ENCODE peak calls at places on chromosomes 1 and 21, in four cellular contexts. E, P, T and B are unnamed samples.
A peak's percentile ranks its signal among the peaks of the same experiment; 100 is the strongest.

GRCh38 chr1:58909162-58909560 is 125.3 kb upstream of the JUN start:
- DNase-seq in E (no peak), P (no peak), T (no peak), B (no peak)

GRCh38 chr1:211676106-211676583 is 724 bp upstream of the NEK2 start:
- DNase-seq in E (no peak), P (no peak), T (no peak), B (no peak)

GRCh38 chr1:13749543-13750307 is 49.7 kb downstream of the PRDM2 start:
- DNase-seq in E (peak; percentile 67), P (peak; percentile 52), T (peak; percentile 92), B (peak; percentile 6)

GRCh38 chr1:115302390-115302961 is 35.6 kb downstream of the NGF start:
- DNase-seq in E (no peak), P (peak; percentile 70), T (no peak), B (no peak)

GRCh38 chr1:110211503-110212164 is 1.5 kb downstream of the KCNC4 start:
- DNase-seq in E (no peak), P (no peak), T (no peak), B (no peak)

GRCh38 chr1:66761273-66761672 is 9.0 kb downstream of the DYNLT5 start:
- DNase-seq in E (no peak), P (no peak), T (no peak), B (no peak)

GRCh38 chr1:230157409-230158390 is 90.7 kb downstream of the GALNT2 start:
- DNase-seq in E (no peak), P (no peak), T (no peak), B (no peak)

GRCh38 chr21:31865429-31865970 is 7.3 kb upstream of the HUNK start:
- DNase-seq in E (no peak), P (no peak), T (no peak), B (no peak)

GRCh38 chr1:183764981-183765380 is 39.9 kb upstream of the RGL1 start:
- DNase-seq in E (no peak), P (no peak), T (no peak), B (no peak)

GRCh38 chr1:31005617-31006166 is 59.8 kb downstream of the PUM1 start:
- DNase-seq in E (no peak), P (no peak), T (no peak), B (no peak)

GRCh38 chr1:42793824-42794223 is 9.0 kb downstream of the TMEM269 start:
- DNase-seq in E (no peak), P (no peak), T (no peak), B (no peak)

GRCh38 chr1:10892138-10893065 is 96.0 kb upstream of the CASZ1 start:
- DNase-seq in E (no peak), P (no peak), T (no peak), B (no peak)

GRCh38 chr1:60345621-60346020 is 272.1 kb upstream of the C1orf87 start:
- DNase-seq in E (no peak), P (no peak), T (no peak), B (no peak)

GRCh38 chr1:152110860-152111514 is 4.3 kb downstream of the TCHH start:
- DNase-seq in E (no peak), P (no peak), T (no peak), B (no peak)

GRCh38 chr1:26019641-26020315 is 1.8 kb upstream of the EXTL1 start:
- DNase-seq in E (no peak), P (no peak), T (no peak), B (no peak)

GRCh38 chr1:59666106-59666505 is 148.6 kb upstream of the HOOK1 start:
- DNase-seq in E (no peak), P (no peak), T (no peak), B (no peak)

GRCh38 chr1:34279971-34280370 is 103.3 kb downstream of the C1orf94 start:
- DNase-seq in E (no peak), P (no peak), T (peak; percentile 82), B (no peak)

GRCh38 chr1:23719162-23719820 is 24.0 kb upstream of the ELOA start:
- DNase-seq in E (peak; percentile 59), P (no peak), T (no peak), B (peak; percentile 72)

GRCh38 chr1:236143104-236143948 is 987 bp downstream of the GPR137B start:
- DNase-seq in E (no peak), P (peak; percentile 29), T (no peak), B (no peak)

GRCh38 chr1:212458817-212459216 is 26.1 kb downstream of the NENF start:
- DNase-seq in E (no peak), P (no peak), T (no peak), B (no peak)

GRCh38 chr1:53266038-53266437 is 27.7 kb upstream of the MAGOH start:
- DNase-seq in E (no peak), P (no peak), T (no peak), B (no peak)

GRCh38 chr21:34147835-34148804 is 74.7 kb downstream of the MRPS6 start:
- DNase-seq in E (no peak), P (no peak), T (peak; percentile 70), B (no peak)

GRCh38 chr21:37532868-37533780 is 166.6 kb downstream of the DYRK1A start:
- DNase-seq in E (peak; percentile 63), P (no peak), T (peak; percentile 24), B (no peak)

GRCh38 chr1:157359309-157360020 is 192.8 kb downstream of the FCRL5 start:
- DNase-seq in E (no peak), P (no peak), T (no peak), B (no peak)

GRCh38 chr1:61131716-61132115 is 49.4 kb downstream of the NFIA start:
- DNase-seq in E (no peak), P (no peak), T (no peak), B (no peak)

GRCh38 chr1:162083273-162083672 is 13.8 kb downstream of the NOS1AP start:
- DNase-seq in E (no peak), P (no peak), T (no peak), B (no peak)

GRCh38 chr1:88803444-88803843 is 87.9 kb downstream of the GTF2B start:
- DNase-seq in E (no peak), P (no peak), T (no peak), B (no peak)

GRCh38 chr1:7511381-7511780 is 259.7 kb upstream of the VAMP3 start:
- DNase-seq in E (no peak), P (no peak), T (no peak), B (no peak)

GRCh38 chr1:197200468-197200899 is 54.0 kb upstream of the ASPM start:
- DNase-seq in E (no peak), P (peak; percentile 17), T (no peak), B (no peak)

GRCh38 chr1:40612345-40612831 is 53.1 kb downstream of the RIMS3 start:
- DNase-seq in E (peak; percentile 73), P (peak; percentile 32), T (no peak), B (peak; percentile 17)

GRCh38 chr21:37986751-37987399 is 70.6 kb upstream of the KCNJ6 start:
- DNase-seq in E (no peak), P (no peak), T (no peak), B (no peak)

DNA sequence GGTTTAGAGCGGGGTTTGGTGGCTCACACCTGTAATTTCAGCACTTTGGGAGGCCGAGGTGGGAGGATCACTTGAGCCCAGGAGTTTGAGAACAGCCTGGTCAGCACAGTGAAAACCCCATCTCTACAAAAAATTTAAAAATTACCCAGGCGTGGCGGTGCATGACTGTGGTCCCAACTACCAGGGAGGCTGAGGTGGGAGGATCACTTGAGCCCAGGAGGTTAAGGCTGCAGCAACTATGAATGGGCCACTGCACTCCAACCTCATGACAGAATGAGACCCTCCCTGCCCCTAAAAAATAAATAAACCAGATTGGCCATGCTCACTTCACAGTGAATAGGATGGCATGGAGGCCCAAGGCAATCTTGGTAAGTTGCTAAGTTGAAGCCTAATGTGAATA is 168.9 kb downstream of the RHOU start:
- DNase-seq in E (no peak), P (no peak), T (no peak), B (no peak)
- H3K4me1 ChIP-seq in E (peaks cover 15% of the 10 kb centered on the region), P (peaks cover 4% of the 10 kb centered on the region), T (peaks cover 51% of the 10 kb centered on the region), B (peaks cover 3% of the 10 kb centered on the region)

GRCh38 chr1:3992746-3993145 is 92.7 kb upstream of the C1orf174 start:
- DNase-seq in E (no peak), P (no peak), T (no peak), B (no peak)
- TF ChIP-seq POLR2A in E (no peak), P (no peak), T (no peak), B (no peak)

GRCh38 chr1:247193958-247194357 is 22.1 kb upstream of the ZNF124 start:
- DNase-seq in E (no peak), P (no peak), T (no peak), B (no peak)
- H3K9me3 ChIP-seq in E (peaks cover 17% of the 10 kb centered on the region), P (no peaks in the 10 kb centered on the region), T (peaks cover 30% of the 10 kb centered on the region), B (peaks cover 11% of the 10 kb centered on the region)

DNA sequence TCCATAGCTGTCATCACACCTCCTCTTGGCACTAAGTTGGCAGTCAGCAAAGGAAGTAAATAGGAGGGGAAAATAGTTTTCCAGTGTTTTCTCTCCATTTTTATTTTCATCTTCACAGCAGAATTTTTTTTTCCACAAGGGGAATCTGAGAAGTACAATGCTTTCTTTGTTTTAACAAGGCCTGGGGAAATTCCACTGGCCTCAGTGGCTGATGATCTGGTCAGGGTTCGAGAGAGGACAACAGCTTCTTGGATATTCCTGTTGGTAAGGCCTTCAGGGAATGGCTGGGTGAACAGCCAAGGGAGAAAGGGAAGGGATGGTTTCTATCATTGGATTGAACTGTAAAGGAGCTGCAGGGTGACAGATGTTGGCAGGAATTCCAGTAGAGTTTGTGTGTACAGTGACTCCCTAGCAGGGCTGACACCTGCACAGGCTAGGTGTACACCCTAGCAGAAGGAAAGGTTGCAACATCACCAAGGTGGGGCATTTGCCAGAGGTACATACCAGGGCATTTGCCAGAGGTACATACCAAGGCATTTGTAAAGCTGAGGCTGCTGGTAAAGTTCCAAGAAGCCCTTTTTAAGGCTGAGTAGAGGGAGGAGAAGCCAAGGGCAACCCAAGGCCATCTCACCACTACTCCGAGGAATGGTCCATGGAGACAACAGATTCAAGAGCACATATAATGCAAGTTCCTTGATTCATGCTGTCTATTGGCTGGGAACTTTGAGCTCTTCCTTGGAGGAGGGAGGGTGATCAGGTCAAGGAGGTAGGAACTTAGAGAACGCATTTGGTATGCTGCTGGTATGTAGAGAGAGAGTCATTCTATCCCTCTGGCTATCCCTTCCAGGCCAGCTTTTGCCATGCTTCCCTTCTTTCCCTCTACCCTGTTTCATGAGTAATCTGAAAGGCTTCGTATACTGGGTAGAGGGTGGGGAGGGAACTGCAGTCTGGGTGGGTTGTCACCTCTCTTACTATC is 3.1 kb downstream of the GJA5 start:
- DNase-seq in E (peak; percentile 52), P (no peak), T (no peak), B (no peak)
- H3K4me1 ChIP-seq in E (no peaks in the 10 kb centered on the region), P (no peaks in the 10 kb centered on the region), T (peaks cover 23% of the 10 kb centered on the region), B (peaks cover 14% of the 10 kb centered on the region)

GRCh38 chr21:43312751-43313169 is 114.2 kb downstream of the SIK1 start:
- DNase-seq in E (peak; percentile 81), P (no peak), T (no peak), B (no peak)

GRCh38 chr21:43311303-43311817 is 115.6 kb downstream of the SIK1 start:
- DNase-seq in E (peak; percentile 64), P (no peak), T (no peak), B (no peak)

GRCh38 chr21:43313939-43314405 is 113.0 kb downstream of the SIK1 start:
- DNase-seq in E (no peak), P (no peak), T (no peak), B (no peak)

GRCh38 chr21:43313221-43313938 is 113.6 kb downstream of the SIK1 start:
- DNase-seq in E (no peak), P (no peak), T (no peak), B (no peak)

DNA sequence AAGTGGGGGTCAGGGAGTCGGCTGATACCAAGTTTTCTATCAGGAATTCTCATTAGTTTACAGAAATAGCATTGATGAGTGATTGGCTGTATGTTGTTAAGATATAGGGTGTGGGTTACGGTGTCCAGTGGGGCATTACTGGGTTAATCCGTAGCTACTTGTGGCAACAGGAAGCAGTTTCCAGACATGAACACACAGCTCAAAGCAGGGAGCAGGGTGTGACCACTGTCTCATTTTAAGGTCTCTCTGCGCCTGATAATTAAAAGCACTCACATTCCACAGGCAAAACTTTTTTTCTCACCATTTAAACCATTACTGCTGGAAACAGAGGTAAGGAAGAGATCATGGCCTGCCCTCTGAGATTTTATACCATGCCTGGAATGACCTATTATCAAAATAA is 114.9 kb downstream of the SIK1 start:
- DNase-seq in E (no peak), P (no peak), T (no peak), B (no peak)
- TF ChIP-seq POLR2A in E (no peak), P (no peak), T (no peak), B (no peak)